ENCODE peak calls at places on chromosomes 7 and 10, in eight cellular contexts. F is GM23338, V is MM.1S, W is brain microvascular endothelial cell, S is Panc1, H is AG04450, L is Caco-2, A is choroid plexus epithelial cell. G is an unnamed sample.

GRCh38 chr10:110820321-110820814 is 51.4 kb upstream of the PDCD4 start:
- DNase-seq in F (no peak), V (no peak), W (no peak), S (no peak), H (no peak), L (no peak), A (no peak), G (peak)

GRCh38 chr10:4670737-4671136 is 155.3 kb upstream of the AKR1E2 start:
- DNase-seq in F (no peak), V (no peak), W (peak), S (no peak), H (no peak), L (no peak), A (no peak), G (no peak)

GRCh38 chr7:18993933-18994668 is 123.3 kb downstream of the TWIST1 start:
- DNase-seq in F (no peak), V (no peak), W (peak), S (no peak), H (no peak), L (no peak), A (no peak), G (peak)

GRCh38 chr7:99380823-99381663 is 6.5 kb downstream of the ARPC1B start:
- DNase-seq in F (no peak), V (peak), W (no peak), S (no peak), H (no peak), L (no peak), A (peak), G (no peak)

GRCh38 chr7:155962191-155962967 is 150.1 kb upstream of the SHH start:
- DNase-seq in F (no peak), V (no peak), W (peak), S (no peak), H (peak), L (no peak), A (peak), G (no peak)

GRCh38 chr7:116210345-116211005 is at the start of gene TES:
- DNase-seq in F (peak), V (peak), W (no peak), S (no peak), H (no peak), L (peak), A (peak), G (no peak)

GRCh38 chr7:6505685-6506559 is 45.3 kb downstream of the GRID2IP start:
- DNase-seq in F (no peak), V (no peak), W (no peak), S (no peak), H (no peak), L (no peak), A (no peak), G (no peak)

GRCh38 chr10:3805791-3806381 is 20.9 kb upstream of the KLF6 start:
- DNase-seq in F (no peak), V (peak), W (peak), S (no peak), H (no peak), L (peak), A (peak), G (peak)

GRCh38 chr7:99156649-99157048 is 12.7 kb upstream of the SMURF1 start:
- DNase-seq in F (no peak), V (no peak), W (no peak), S (no peak), H (no peak), L (no peak), A (no peak), G (no peak)

GRCh38 chr7:110595694-110596093 is 495.2 kb upstream of the LRRN3 start:
- DNase-seq in F (no peak), V (peak), W (no peak), S (no peak), H (no peak), L (no peak), A (peak), G (peak)

GRCh38 chr10:70761727-70762350 is 23.3 kb downstream of the TBATA start:
- DNase-seq in F (no peak), V (no peak), W (no peak), S (no peak), H (no peak), L (no peak), A (no peak), G (no peak)

GRCh38 chr10:93485690-93486089 is 3.6 kb upstream of the MYOF start:
- DNase-seq in F (peak), V (no peak), W (no peak), S (no peak), H (no peak), L (no peak), A (no peak), G (no peak)

GRCh38 chr7:20450473-20450872 is 119.8 kb downstream of the ITGB8 start:
- DNase-seq in F (no peak), V (no peak), W (no peak), S (no peak), H (no peak), L (no peak), A (no peak), G (no peak)

GRCh38 chr7:5546626-5547025 is 123.0 kb upstream of the TNRC18 start:
- DNase-seq in F (no peak), V (no peak), W (no peak), S (no peak), H (no peak), L (no peak), A (no peak), G (no peak)

GRCh38 chr7:102860351-102860811 is 52.4 kb upstream of the LRRC17 start:
- DNase-seq in F (no peak), V (no peak), W (peak), S (no peak), H (peak), L (no peak), A (peak), G (peak)

GRCh38 chr10:109018892-109019507 is 904.3 kb downstream of the XPNPEP1 start:
- DNase-seq in F (no peak), V (no peak), W (no peak), S (peak), H (no peak), L (no peak), A (peak), G (peak)

GRCh38 chr10:18793951-18794350 is 134.7 kb downstream of the ARL5B start:
- DNase-seq in F (peak), V (peak), W (peak), S (no peak), H (peak), L (peak), A (peak), G (peak)

GRCh38 chr7:2629740-2630681 is 1.8 kb upstream of the TTYH3 start:
- DNase-seq in F (no peak), V (no peak), W (no peak), S (no peak), H (no peak), L (no peak), A (no peak), G (no peak)

DNA sequence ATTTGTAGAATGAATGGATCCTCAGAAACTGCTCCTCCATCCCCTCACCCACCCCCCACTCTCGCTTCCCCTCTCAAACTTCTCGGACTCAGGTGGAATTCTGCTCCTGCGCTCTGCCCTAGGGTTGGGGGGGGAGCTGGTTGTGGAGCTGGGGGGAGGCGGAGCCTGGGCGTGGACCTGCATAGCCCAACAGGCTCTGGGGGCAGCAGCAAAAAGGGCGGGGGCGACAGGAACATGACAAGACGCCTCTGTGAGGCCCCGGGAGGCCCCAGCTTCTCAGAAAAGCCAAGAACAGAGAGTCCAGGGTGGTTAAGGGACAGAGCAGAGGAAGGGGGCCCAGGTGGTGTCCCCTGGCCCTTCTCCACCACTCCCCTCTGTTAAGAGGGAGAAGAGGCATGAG is 3.5 kb downstream of the TSC22D4 start:
- DNase-seq in F (no peak), V (no peak), W (no peak), S (no peak), H (no peak), L (no peak), A (no peak), G (no peak)
- H3K4me3 ChIP-seq in F (peak), V (no peak), W (peak), S (no peak), H (peak), L (no peak), A (peak), G (peak)

DNA sequence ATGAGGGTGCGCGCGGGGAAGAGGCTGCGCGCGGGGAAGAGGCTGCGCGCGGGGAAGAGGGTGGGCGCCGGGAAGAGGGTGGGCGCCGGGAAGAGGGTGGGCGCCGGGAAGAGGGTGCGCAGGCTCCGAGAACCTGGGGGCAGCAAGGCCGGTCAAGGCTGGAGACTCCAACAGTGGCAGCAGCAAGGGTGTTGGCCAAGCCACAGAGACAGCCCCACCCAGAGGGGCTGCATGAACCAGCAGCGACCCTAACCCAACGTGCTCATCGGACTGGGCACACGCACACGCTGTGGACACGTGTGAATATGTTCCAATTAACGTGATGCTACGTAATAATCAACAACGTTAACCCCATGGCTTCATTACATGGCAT is 48.8 kb downstream of the DIP2C start:
- DNase-seq in F (no peak), V (no peak), W (no peak), S (no peak), H (no peak), L (no peak), A (no peak), G (no peak)
- TF ChIP-seq CTCF in F (no peak), V (no peak), W (no peak), S (no peak), H (no peak), L (no peak), A (no peak), G (no peak)

GRCh38 chr10:24950439-24950838 is 2.0 kb downstream of the PRTFDC1 start:
- DNase-seq in F (no peak), V (no peak), W (no peak), S (no peak), H (no peak), L (no peak), A (no peak), G (no peak)

GRCh38 chr10:24952701-24953349 is 419 bp upstream of the PRTFDC1 start:
- DNase-seq in F (peak), V (peak), W (peak), S (no peak), H (no peak), L (peak), A (peak), G (peak)

GRCh38 chr10:24952146-24952700 is at the start of gene PRTFDC1:
- DNase-seq in F (peak), V (no peak), W (no peak), S (no peak), H (no peak), L (no peak), A (peak), G (no peak)

GRCh38 chr10:24951201-24952145 is 933 bp downstream of the PRTFDC1 start:
- DNase-seq in F (peak), V (no peak), W (no peak), S (no peak), H (no peak), L (peak), A (peak), G (peak)

GRCh38 chr10:24953350-24954074 is 1.1 kb upstream of the PRTFDC1 start:
- DNase-seq in F (no peak), V (no peak), W (no peak), S (no peak), H (no peak), L (no peak), A (peak), G (peak)
- H3K4me3 ChIP-seq in F (peak), V (peak), W (peak), S (peak), H (peak), L (peak), A (peak), G (peak)

GRCh38 chr10:44965104-44965503 is 5.5 kb downstream of the RASSF4 start:
- DNase-seq in F (no peak), V (no peak), W (no peak), S (no peak), H (no peak), L (no peak), A (no peak), G (no peak)

GRCh38 chr10:44961231-44961571 is 1.6 kb downstream of the RASSF4 start:
- DNase-seq in F (no peak), V (no peak), W (no peak), S (no peak), H (no peak), L (no peak), A (no peak), G (no peak)

GRCh38 chr10:44961931-44962750 is 2.5 kb downstream of the RASSF4 start:
- DNase-seq in F (no peak), V (peak), W (no peak), S (no peak), H (no peak), L (no peak), A (no peak), G (no peak)

GRCh38 chr10:44963772-44964633 is 4.4 kb downstream of the RASSF4 start:
- DNase-seq in F (peak), V (peak), W (no peak), S (no peak), H (no peak), L (peak), A (no peak), G (peak)

DNA sequence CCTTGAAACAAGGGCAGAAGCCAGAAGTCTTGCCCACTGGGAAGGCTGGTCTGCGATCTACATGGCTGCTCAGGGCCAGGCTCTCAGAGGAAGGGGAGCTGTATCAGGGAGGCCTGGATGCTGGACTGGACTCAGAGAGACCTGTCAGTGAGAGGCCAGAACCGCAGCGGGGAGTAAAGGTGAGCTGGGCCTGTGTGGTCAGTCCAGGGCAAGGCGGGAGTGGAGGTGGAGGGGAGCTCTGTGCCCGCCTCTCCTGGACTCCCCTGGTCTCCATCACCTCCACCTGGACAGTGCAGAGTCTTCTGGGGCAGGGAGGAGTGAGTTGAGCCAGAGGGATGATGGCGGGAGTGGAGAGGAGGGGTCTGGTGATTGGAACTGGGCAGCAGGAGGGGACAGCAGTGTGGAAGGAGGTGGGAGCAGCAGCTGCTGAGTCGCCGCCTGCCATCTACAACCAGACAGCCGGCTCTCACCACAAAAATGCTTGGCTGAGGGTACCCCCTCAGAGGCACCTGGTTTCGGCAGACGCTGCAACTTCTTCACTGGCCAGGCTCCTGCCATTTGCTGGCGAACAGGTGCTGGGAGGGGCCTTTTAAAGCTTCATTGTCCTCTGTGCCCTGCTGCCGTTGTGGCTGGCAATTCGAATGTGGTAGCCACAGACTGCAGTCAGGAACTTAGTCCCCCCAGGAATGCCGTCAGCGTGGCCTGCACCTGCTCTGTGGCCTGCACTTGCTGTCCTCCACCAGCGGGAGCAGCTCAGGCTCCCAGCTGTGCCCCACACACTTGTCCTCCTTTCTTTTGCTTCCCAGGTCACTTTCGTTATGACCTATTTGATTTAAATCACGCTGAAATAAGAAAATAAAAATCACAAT is 3.5 kb downstream of the RASSF4 start:
- DNase-seq in F (peak), V (peak), W (no peak), S (no peak), H (no peak), L (no peak), A (no peak), G (no peak)
- TF ChIP-seq CTCF in F (peak), V (peak), W (peak), S (peak), H (peak), L (peak), A (peak), G (peak)

DNA sequence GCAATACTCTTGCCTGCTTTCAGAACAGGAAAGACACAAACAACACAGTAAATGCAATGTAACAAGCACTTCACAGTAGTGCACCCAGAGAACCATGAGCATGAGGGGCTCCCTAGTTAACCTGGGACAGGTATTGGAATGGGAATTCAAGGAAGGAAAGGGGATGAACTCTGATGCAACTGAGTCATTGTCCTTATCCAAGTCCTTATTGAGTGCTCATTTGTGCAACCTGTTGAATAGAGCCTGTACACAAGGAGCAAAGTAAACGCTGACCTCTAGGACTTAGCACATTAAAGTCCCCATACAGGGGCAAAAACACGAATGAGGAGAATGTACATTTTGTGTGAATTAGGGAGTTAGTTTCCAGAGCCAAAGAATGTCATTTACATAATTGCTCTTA is 276.4 kb upstream of the BMPER start:
- DNase-seq in F (no peak), V (no peak), W (no peak), S (no peak), H (no peak), L (no peak), A (no peak), G (no peak)
- H3K4me3 ChIP-seq in F (no peak), V (no peak), W (no peak), S (no peak), H (no peak), L (no peak), A (no peak), G (no peak)

G was measured in fibroblast of villous mesenchyme.